ENCODE peak calls at places on chromosomes 7 and 10, in seven cellular contexts. T is BE2C, N is nephron progenitor cell, V is stomach, Q is chondrocyte, H is AG04450, R is cardiac fibroblast. E is an unnamed sample.

GRCh38 chr10:131114846-131115245 is 196.7 kb downstream of the TCERG1L start:
- DNase-seq in Q (no peak), H (no peak), R (no peak), N (no peak), V (no peak), T (no peak), E (no peak)

GRCh38 chr7:95798401-95798930 is 26.1 kb downstream of the DYNC1I1 start:
- DNase-seq in R (peak), Q (no peak), T (no peak), H (no peak), V (no peak), N (no peak), E (peak)

GRCh38 chr7:26688936-26689506 is 175.4 kb downstream of the SKAP2 start:
- DNase-seq in H (no peak), V (no peak), Q (no peak), T (no peak), N (no peak), R (no peak), E (no peak)

GRCh38 chr10:43585046-43585445 is 10.6 kb upstream of the ZNF239 start:
- DNase-seq in H (no peak), R (no peak), Q (no peak), V (no peak), N (no peak), T (no peak), E (no peak)

GRCh38 chr7:100394077-100394476 is 20.8 kb downstream of the PILRA start:
- DNase-seq in R (no peak), V (no peak), H (no peak), Q (no peak), T (no peak), N (no peak), E (no peak)

GRCh38 chr7:54773472-54774399 is 14.7 kb upstream of the SEC61G start:
- DNase-seq in T (peak), V (peak), R (peak), Q (no peak), N (peak), H (peak), E (peak)

GRCh38 chr7:5679741-5680473 is 101.6 kb downstream of the RNF216 start:
- DNase-seq in R (peak), H (no peak), T (no peak), V (no peak), N (no peak), Q (peak), E (no peak)

GRCh38 chr7:121994625-121995410 is 121.9 kb downstream of the PTPRZ1 start:
- DNase-seq in R (peak), V (peak), T (peak), Q (no peak), N (peak), H (peak), E (peak)

GRCh38 chr7:77335581-77335980 is 80.6 kb downstream of the GSAP start:
- DNase-seq in N (no peak), R (peak), H (no peak), V (no peak), T (no peak), Q (no peak), E (no peak)

GRCh38 chr10:71696635-71697326 is 22.8 kb downstream of the C10orf105 start:
- DNase-seq in H (no peak), N (peak), R (peak), Q (no peak), V (peak), T (peak), E (no peak)

GRCh38 chr7:130949550-130949949 is 215.5 kb upstream of the KLF14 start:
- DNase-seq in R (no peak), Q (no peak), H (no peak), T (no peak), V (no peak), N (no peak), E (no peak)

GRCh38 chr7:130982160-130982638 is 248.2 kb upstream of the KLF14 start:
- DNase-seq in Q (no peak), T (peak), N (no peak), H (no peak), R (peak), V (no peak), E (peak)

GRCh38 chr10:7260412-7260900 is 150.4 kb downstream of the SFMBT2 start:
- DNase-seq in N (peak), H (peak), R (peak), Q (no peak), V (no peak), T (peak), E (peak)

GRCh38 chr10:99530108-99531025 is 2.4 kb upstream of the NKX2-3 start:
- DNase-seq in T (no peak), N (no peak), V (no peak), R (no peak), H (no peak), Q (no peak), E (no peak)

GRCh38 chr10:76435154-76435553 is 1003.7 kb downstream of the LRMDA start:
- DNase-seq in Q (no peak), V (no peak), R (no peak), N (no peak), T (no peak), H (no peak), E (no peak)

GRCh38 chr7:81676105-81676811 is 93.6 kb downstream of the HGF start:
- DNase-seq in V (no peak), H (no peak), R (peak), Q (no peak), T (no peak), N (no peak), E (peak)

GRCh38 chr10:102540023-102540422 is 36.3 kb downstream of the SUFU start:
- DNase-seq in R (peak), N (no peak), H (no peak), T (no peak), Q (no peak), V (no peak), E (peak)

GRCh38 chr10:102109166-102110116 is 10.7 kb downstream of the LDB1 start:
- DNase-seq in H (no peak), N (no peak), R (no peak), Q (no peak), T (no peak), V (no peak), E (no peak)

GRCh38 chr7:5077740-5078139 is 32.1 kb downstream of the RBAK start:
- DNase-seq in V (no peak), N (no peak), Q (no peak), T (no peak), R (no peak), H (no peak), E (peak)

GRCh38 chr7:106219170-106219569 is 65.6 kb downstream of the NAMPT start:
- DNase-seq in R (no peak), N (no peak), V (no peak), Q (no peak), T (no peak), H (no peak), E (no peak)

GRCh38 chr7:116546916-116547315 is 22.1 kb downstream of the CAV1 start:
- DNase-seq in R (no peak), V (no peak), Q (no peak), H (no peak), N (no peak), T (no peak), E (no peak)

GRCh38 chr7:137909042-137909441 is 62.3 kb upstream of the DGKI start:
- DNase-seq in R (peak), N (no peak), Q (no peak), V (no peak), H (no peak), T (no peak), E (no peak)

GRCh38 chr10:78996449-78997129 is 72.2 kb upstream of the ZMIZ1 start:
- DNase-seq in V (no peak), T (no peak), H (no peak), R (no peak), Q (no peak), N (no peak), E (no peak)

GRCh38 chr10:89086801-89087513 is 96.4 kb downstream of the FAS start:
- DNase-seq in Q (no peak), H (peak), V (peak), N (no peak), T (no peak), R (peak), E (peak)

GRCh38 chr7:107661081-107661864 is 645 bp downstream of the SLC26A4 start:
- DNase-seq in N (peak), R (peak), H (no peak), T (peak), Q (peak), V (peak), E (peak)

GRCh38 chr10:23172846-23173548 is 19.1 kb upstream of the PTF1A start:
- DNase-seq in V (no peak), Q (no peak), N (peak), H (no peak), T (no peak), R (no peak), E (no peak)

GRCh38 chr10:58384095-58384494 is 1.1 kb upstream of the TFAM start:
- DNase-seq in T (no peak), R (peak), V (no peak), Q (no peak), H (no peak), N (no peak), E (peak)

GRCh38 chr10:112389147-112389822 is 15.4 kb downstream of the ACSL5 start:
- DNase-seq in H (no peak), N (no peak), R (peak), T (no peak), V (peak), Q (no peak), E (peak)

GRCh38 chr10:125770844-125771243 is 4.8 kb downstream of the MMP21 start:
- DNase-seq in T (no peak), R (no peak), V (no peak), H (no peak), N (no peak), Q (no peak), E (no peak)

GRCh38 chr10:22849077-22849810 is 78.6 kb upstream of the ARMC3 start:
- DNase-seq in N (no peak), Q (no peak), V (peak), H (no peak), R (peak), T (no peak), E (peak)

GRCh38 chr7:103341466-103341865 is 3.1 kb downstream of the DNAJC2 start:
- DNase-seq in Q (no peak), T (no peak), N (no peak), H (no peak), V (no peak), R (no peak), E (no peak)

GRCh38 chr7:77266162-77266807 is 66.7 kb upstream of the FGL2 start:
- DNase-seq in N (no peak), Q (no peak), V (no peak), T (no peak), H (no peak), R (no peak), E (no peak)

GRCh38 chr7:108424013-108424412 is 32.2 kb downstream of the NRCAM start:
- DNase-seq in Q (no peak), R (no peak), H (no peak), T (no peak), V (no peak), N (no peak), E (no peak)

GRCh38 chr7:74483402-74484336 is 30.0 kb downstream of the GTF2IRD1 start:
- DNase-seq in N (no peak), Q (no peak), V (no peak), T (no peak), R (peak), H (no peak), E (peak)

GRCh38 chr7:7858559-7858958 is 110.0 kb upstream of the GLCCI1 start:
- DNase-seq in T (no peak), V (no peak), Q (no peak), R (no peak), N (no peak), H (no peak), E (no peak)

GRCh38 chr7:73612598-73613269 is 11.6 kb downstream of the MLXIPL start:
- DNase-seq in T (peak), V (peak), H (no peak), Q (no peak), R (peak), N (no peak), E (peak)

GRCh38 chr7:927031-927671 is 27.3 kb downstream of the ADAP1 start:
- DNase-seq in N (no peak), Q (peak), R (no peak), V (peak), T (peak), H (no peak), E (no peak)

GRCh38 chr10:7756360-7756992 is 31.3 kb downstream of the KIN start:
- DNase-seq in N (no peak), R (peak), Q (no peak), V (peak), T (peak), H (no peak), E (peak)

GRCh38 chr7:124459101-124460052 is 306.2 kb downstream of the GPR37 start:
- DNase-seq in N (no peak), H (peak), Q (no peak), V (no peak), R (peak), T (no peak), E (peak)

GRCh38 chr7:68207676-68208075 is 1211.0 kb downstream of the TYW1 start:
- DNase-seq in Q (no peak), N (no peak), T (no peak), R (no peak), H (no peak), V (no peak), E (no peak)

DNA sequence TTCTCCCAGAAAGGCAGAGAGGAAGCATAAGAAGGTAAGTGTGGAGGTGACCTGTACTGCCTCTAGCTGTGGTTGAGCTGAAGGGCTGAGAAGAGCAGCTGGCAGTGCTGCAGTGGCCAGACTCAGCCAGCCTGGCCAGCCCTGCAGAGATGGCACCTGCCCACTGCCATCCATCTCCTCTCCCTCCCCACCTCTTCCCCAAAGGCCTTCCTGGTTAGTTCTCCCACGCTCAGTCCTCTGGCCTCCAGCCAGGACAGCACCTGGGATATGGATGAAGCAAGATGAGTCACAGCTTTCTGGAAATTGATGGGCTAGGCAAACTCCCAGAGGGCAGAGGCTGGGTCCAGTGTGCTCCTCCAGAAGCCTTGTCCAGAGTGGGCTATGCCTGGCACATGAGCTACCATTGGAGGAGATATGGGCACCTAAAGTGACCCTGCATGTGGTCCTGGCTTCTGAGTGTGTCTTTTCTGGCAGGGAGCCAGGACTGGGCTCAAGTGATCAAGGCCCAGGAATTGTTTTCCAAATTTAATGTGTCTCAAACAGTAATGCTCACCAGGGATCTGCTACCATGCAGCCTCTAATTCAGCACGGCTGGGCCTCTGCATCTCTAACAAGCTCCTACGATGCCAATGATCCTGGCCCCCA is 81.0 kb upstream of the CACUL1 start:
- DNase-seq in H (no peak), R (peak), Q (no peak), N (no peak), V (peak), T (peak), E (no peak)
- TF ChIP-seq CTCF in H (no peak), R (no peak), Q (no peak), N (no peak), V (no peak), T (no peak), E (no peak)

GRCh38 chr7:4073750-4074149 is 608.3 kb upstream of the FOXK1 start:
- DNase-seq in R (no peak), N (no peak), H (no peak), V (peak), Q (no peak), T (no peak), E (no peak)
- TF ChIP-seq CTCF in R (no peak), N (no peak), H (no peak), V (no peak), Q (no peak), T (no peak), E (no peak)

GRCh38 chr7:98291717-98292116 is 10.2 kb downstream of the BRI3 start:
- DNase-seq in Q (no peak), N (no peak), H (no peak), R (no peak), V (no peak), T (no peak), E (no peak)
- TF ChIP-seq CTCF in Q (peak), N (no peak), H (peak), R (peak), V (peak), T (no peak), E (peak)

GRCh38 chr7:3721422-3721821 is 420.4 kb downstream of the SDK1 start:
- DNase-seq in V (no peak), R (no peak), N (no peak), Q (no peak), H (no peak), T (no peak), E (no peak)

GRCh38 chr7:3725660-3726059 is 424.6 kb downstream of the SDK1 start:
- DNase-seq in R (no peak), T (no peak), Q (no peak), H (no peak), N (no peak), V (no peak), E (no peak)

GRCh38 chr7:3725145-3725544 is 424.1 kb downstream of the SDK1 start:
- DNase-seq in V (no peak), H (no peak), Q (no peak), N (no peak), T (no peak), R (peak), E (no peak)

GRCh38 chr7:3722396-3722846 is 421.4 kb downstream of the SDK1 start:
- DNase-seq in H (no peak), N (peak), V (no peak), T (no peak), R (peak), Q (no peak), E (peak)
- TF ChIP-seq CTCF in H (no peak), N (no peak), V (no peak), T (no peak), R (peak), Q (peak), E (peak)

DNA sequence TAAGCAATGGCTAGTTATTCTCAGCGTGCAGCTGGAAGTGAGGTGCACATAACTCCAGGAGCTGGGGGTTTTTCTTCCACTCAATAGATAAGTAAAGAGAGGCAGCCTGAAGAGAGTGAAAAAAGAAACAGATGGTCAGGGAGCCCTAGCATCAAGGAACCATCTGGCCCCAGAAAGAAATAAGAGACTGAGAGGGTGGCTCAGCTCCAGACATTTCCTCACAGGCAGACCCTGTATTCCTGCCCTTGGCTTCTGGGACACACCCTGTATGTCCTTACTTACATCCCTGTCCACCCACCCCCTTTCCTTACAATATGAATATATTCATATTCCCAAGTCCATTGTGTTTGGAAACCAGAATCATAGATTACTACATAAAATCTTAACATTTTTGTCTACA is 21.0 kb upstream of the SLC35G1 start:
- DNase-seq in N (no peak), H (no peak), Q (no peak), T (no peak), V (no peak), R (no peak), E (no peak)
- TF ChIP-seq CTCF in N (no peak), H (no peak), Q (no peak), T (no peak), V (no peak), R (no peak), E (no peak)

GRCh38 chr7:20158684-20159083 is 58.5 kb downstream of the MACC1 start:
- DNase-seq in T (no peak), H (no peak), Q (no peak), V (no peak), R (peak), N (no peak), E (peak)
- TF ChIP-seq CTCF in T (no peak), H (peak), Q (peak), V (peak), R (peak), N (no peak), E (peak)

GRCh38 chr7:123397746-123398145 is 136.6 kb downstream of the IQUB start:
- DNase-seq in H (no peak), N (no peak), R (no peak), V (no peak), T (no peak), Q (no peak), E (no peak)

GRCh38 chr7:123398931-123399330 is 135.5 kb downstream of the IQUB start:
- DNase-seq in V (no peak), T (no peak), H (no peak), Q (no peak), R (peak), N (no peak), E (no peak)

GRCh38 chr7:123401295-123401694 is 133.1 kb downstream of the IQUB start:
- DNase-seq in N (no peak), Q (no peak), H (no peak), V (no peak), R (no peak), T (no peak), E (no peak)
- TF ChIP-seq CTCF in N (no peak), Q (no peak), H (no peak), V (no peak), R (no peak), T (no peak), E (no peak)

DNA sequence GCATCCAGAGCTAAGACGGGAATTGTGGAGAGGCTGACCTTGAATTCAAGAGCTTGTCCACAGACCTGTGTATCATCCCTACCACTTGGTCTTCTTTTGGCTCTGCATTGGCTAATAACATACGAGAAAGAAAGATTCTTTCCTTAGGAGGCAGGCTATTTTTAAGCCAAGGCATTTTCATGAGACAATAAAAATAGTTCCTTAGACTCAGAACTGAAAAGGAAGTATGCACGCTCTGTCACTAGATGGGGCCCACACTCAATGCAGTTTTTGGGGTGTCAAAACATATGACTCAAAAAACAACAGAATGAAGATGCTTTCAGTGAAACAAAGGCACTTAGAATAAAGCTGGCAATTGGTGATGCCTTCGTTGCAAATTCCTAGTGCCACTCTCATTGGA is 265.9 kb upstream of the DGKB start:
- DNase-seq in R (no peak), N (no peak), Q (no peak), V (no peak), T (no peak), H (no peak), E (no peak)
- TF ChIP-seq CTCF in R (no peak), N (no peak), Q (peak), V (no peak), T (no peak), H (no peak), E (no peak)

GRCh38 chr7:24290004-24290641 is 6.1 kb downstream of the NPY start:
- DNase-seq in V (no peak), R (peak), N (peak), T (peak), Q (no peak), H (no peak), E (peak)
- TF ChIP-seq CTCF in V (peak), R (no peak), N (peak), T (peak), Q (peak), H (peak), E (peak)

E was measured in astrocyte of the spinal cord.